ENCODE peak calls at places on chromosomes 11 and 22, in five cellular contexts. T, S, M, E and F are unnamed samples. For H3K4me1, the result is how much of the 10 kb centered on the place peaks cover.

GRCh38 chr11:62905927-62906531 is 15.1 kb downstream of the CHRM1 start:
- DNase-seq in S (peak), T (peak), E (peak), M (peak), F (peak)

GRCh38 chr11:72326151-72326842 is 82.3 kb upstream of the PHOX2A start:
- DNase-seq in T (no peak), E (no peak), S (no peak), M (no peak), F (peak)

GRCh38 chr11:37504066-37504611 is 906.1 kb upstream of the RAG2 start:
- DNase-seq in M (peak), S (peak), E (peak), T (no peak), F (peak)

GRCh38 chr11:47387944-47388696 is 9.8 kb upstream of the SPI1 start:
- DNase-seq in S (no peak), E (peak), M (no peak), T (no peak), F (no peak)

GRCh38 chr11:120254788-120255518 is 15.0 kb downstream of the POU2F3 start:
- DNase-seq in M (no peak), T (peak), E (no peak), S (no peak), F (no peak)

GRCh38 chr11:26078217-26078821 is 253.6 kb upstream of the ANO3 start:
- DNase-seq in E (no peak), T (no peak), M (no peak), S (no peak), F (peak)

GRCh38 chr22:35205956-35206355 is 51.3 kb upstream of the HMGXB4 start:
- DNase-seq in E (no peak), M (no peak), T (no peak), S (no peak), F (peak)

GRCh38 chr11:43419460-43419859 is 60.7 kb downstream of the TTC17 start:
- DNase-seq in S (no peak), E (no peak), M (peak), T (no peak), F (peak)

GRCh38 chr22:42171946-42172345 is 41.3 kb upstream of the CYP2D6 start:
- DNase-seq in E (no peak), S (no peak), T (no peak), M (no peak), F (peak)

GRCh38 chr11:125951731-125952130 is 5.9 kb downstream of the VSIG10L2 start:
- DNase-seq in S (no peak), T (no peak), E (no peak), M (no peak), F (no peak)

GRCh38 chr22:19596680-19597398 is 72.6 kb upstream of the CLDN5 start:
- DNase-seq in E (no peak), M (peak), T (no peak), S (no peak), F (no peak)

GRCh38 chr11:120335596-120335927 is 651 bp upstream of the ARHGEF12 start:
- DNase-seq in M (no peak), E (no peak), T (no peak), S (no peak), F (no peak)

GRCh38 chr11:121563003-121563402 is 110.2 kb upstream of the SORL1-AS1 start:
- DNase-seq in S (no peak), M (no peak), E (no peak), T (no peak), F (no peak)

GRCh38 chr11:36012410-36012809 is 68.5 kb downstream of the LDLRAD3 start:
- DNase-seq in M (no peak), E (peak), T (no peak), S (no peak), F (peak)

GRCh38 chr11:105824494-105825013 is 197.5 kb downstream of the MSANTD4 start:
- DNase-seq in E (no peak), T (no peak), M (no peak), S (no peak), F (no peak)

GRCh38 chr11:123509737-123510578 is 79.9 kb downstream of the GRAMD1B start:
- DNase-seq in M (peak), S (no peak), E (no peak), T (peak), F (no peak)

GRCh38 chr22:32662587-32662915 is 139.0 kb upstream of the TIMP3 start:
- DNase-seq in T (no peak), E (no peak), M (no peak), S (no peak), F (no peak)

GRCh38 chr22:49709464-49709863 is 118.2 kb downstream of the BRD1 start:
- DNase-seq in T (no peak), E (no peak), M (no peak), S (no peak), F (no peak)

GRCh38 chr22:50483106-50483505 is 1.8 kb downstream of the ADM2 start:
- DNase-seq in T (no peak), S (no peak), E (no peak), M (no peak), F (no peak)

GRCh38 chr11:75706260-75706729 is 11.3 kb upstream of the MOGAT2 start:
- DNase-seq in T (peak), S (no peak), E (peak), M (peak), F (peak)

GRCh38 chr11:46616551-46617450 is at the start of gene HARBI1:
- DNase-seq in E (peak), T (peak), M (peak), S (peak), F (peak)

GRCh38 chr22:20567993-20568417 is 60.6 kb downstream of the MED15 start:
- DNase-seq in M (no peak), E (no peak), S (no peak), T (no peak), F (no peak)

GRCh38 chr11:77784572-77784971 is 36.0 kb downstream of the RSF1 start:
- DNase-seq in S (no peak), M (no peak), E (no peak), T (no peak), F (no peak)

GRCh38 chr11:22787565-22788162 is 41.9 kb downstream of the SVIP start:
- DNase-seq in S (no peak), T (no peak), E (no peak), M (peak), F (peak)

GRCh38 chr22:30195245-30196140 is 51.1 kb downstream of the LIF start:
- DNase-seq in S (no peak), T (no peak), M (no peak), E (no peak), F (peak)

GRCh38 chr11:10670099-10670498 is 23.5 kb downstream of the IRAG1 start:
- DNase-seq in S (no peak), E (no peak), M (no peak), T (no peak), F (no peak)

GRCh38 chr22:29817724-29818123 is 20.4 kb downstream of the ASCC2 start:
- DNase-seq in T (no peak), E (no peak), S (no peak), M (no peak), F (no peak)

GRCh38 chr11:87445002-87445401 is 407.3 kb downstream of the TMEM135 start:
- DNase-seq in M (no peak), T (no peak), E (no peak), S (no peak), F (no peak)

GRCh38 chr11:83033972-83034672 is 37.6 kb downstream of the RAB30 start:
- DNase-seq in E (peak), S (no peak), T (no peak), M (peak), F (peak)

GRCh38 chr11:30239025-30239424 is 8.2 kb downstream of the FSHB start:
- DNase-seq in T (no peak), M (no peak), S (no peak), E (no peak), F (no peak)

GRCh38 chr11:2770556-2771301 is 70.9 kb upstream of the KCNQ1OT1 start:
- DNase-seq in T (peak), E (no peak), M (no peak), S (no peak), F (no peak)

GRCh38 chr22:48137640-48138039 is 1375.2 kb downstream of the TBC1D22A start:
- DNase-seq in E (no peak), T (no peak), S (no peak), M (no peak), F (no peak)

GRCh38 chr11:1928038-1928890 is 8.8 kb downstream of the TNNT3 start:
- DNase-seq in E (no peak), S (no peak), T (no peak), M (no peak), F (no peak)

GRCh38 chr11:15673408-15673811 is 558.7 kb downstream of the INSC start:
- DNase-seq in S (no peak), T (no peak), E (no peak), M (peak), F (peak)

GRCh38 chr22:28547132-28547842 is 132.4 kb downstream of the TTC28 start:
- DNase-seq in S (no peak), E (no peak), T (no peak), M (peak), F (no peak)

GRCh38 chr11:93921695-93922468 is 71.5 kb upstream of the VSTM5 start:
- DNase-seq in E (peak), M (peak), T (peak), S (peak), F (peak)

GRCh38 chr11:76803811-76804600 is 20.9 kb downstream of the TSKU start:
- DNase-seq in M (no peak), E (no peak), S (no peak), T (no peak), F (no peak)

GRCh38 chr22:31089101-31090100 is 8.3 kb downstream of the SMTN start:
- DNase-seq in M (no peak), T (peak), S (no peak), E (no peak), F (no peak)

GRCh38 chr11:116698080-116698479 is 74.7 kb downstream of the BUD13 start:
- DNase-seq in M (no peak), S (no peak), T (peak), E (no peak), F (no peak)

GRCh38 chr22:39623603-39624500 is 53.3 kb downstream of the CACNA1I start:
- DNase-seq in E (no peak), T (no peak), M (no peak), S (no peak), F (no peak)
- TF ChIP-seq EZH2 in E (no peak), T (no peak), M (no peak), S (no peak), F (no peak)

GRCh38 chr11:73382183-73382582 is 6.0 kb downstream of the RELT start:
- DNase-seq in T (no peak), M (no peak), S (no peak), E (no peak), F (no peak)

GRCh38 chr11:73384531-73384870 is 8.3 kb downstream of the RELT start:
- DNase-seq in M (no peak), T (no peak), E (no peak), S (no peak), F (no peak)

GRCh38 chr11:73382747-73383146 is 6.5 kb downstream of the RELT start:
- DNase-seq in S (no peak), M (no peak), T (no peak), E (no peak), F (no peak)

GRCh38 chr11:73384127-73384441 is 7.9 kb downstream of the RELT start:
- DNase-seq in S (no peak), M (no peak), T (no peak), E (no peak), F (no peak)

DNA sequence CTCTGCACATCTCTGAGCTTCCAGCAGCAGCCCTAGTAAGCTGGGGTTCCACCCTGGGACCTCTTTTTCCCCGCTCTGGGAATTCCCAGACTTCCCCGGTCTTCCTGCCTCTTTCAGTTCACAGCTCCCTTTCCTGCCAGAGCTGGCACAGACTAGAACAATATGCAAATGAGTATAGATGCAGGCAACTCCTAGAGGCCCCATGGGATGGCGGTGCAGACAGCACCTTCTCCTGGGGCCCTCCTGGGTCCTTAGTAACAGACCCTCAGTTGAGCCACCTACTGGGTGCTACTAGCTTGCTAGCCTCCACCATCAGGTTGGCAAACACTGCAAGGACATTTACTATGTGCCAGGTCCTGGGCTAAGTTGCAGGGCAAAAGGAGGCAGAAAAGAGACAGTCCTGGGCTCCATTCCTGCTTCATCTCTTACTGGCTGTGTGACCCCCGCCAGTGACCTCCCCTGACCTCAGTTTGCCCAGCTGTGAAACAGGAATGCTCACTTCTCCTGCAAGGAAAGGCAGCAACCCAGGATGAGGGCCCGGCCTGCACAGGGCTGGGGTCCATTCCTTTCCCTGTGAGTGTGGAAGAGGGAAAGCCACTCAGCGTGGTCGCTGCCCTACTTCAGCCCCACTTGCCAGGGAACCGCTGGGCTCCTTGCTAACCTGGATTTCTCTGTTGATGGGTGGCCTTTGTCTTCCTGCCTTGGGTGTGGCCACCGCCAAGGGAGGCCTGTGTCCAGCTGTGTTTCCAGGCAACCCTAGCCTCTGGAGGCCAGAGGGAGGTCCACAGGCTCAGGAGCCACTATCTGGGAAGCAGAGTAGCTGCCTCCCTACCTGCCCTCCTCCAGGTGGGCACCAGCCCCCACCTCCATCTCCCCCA is 7.3 kb downstream of the RELT start:
- DNase-seq in M (peak), E (no peak), T (no peak), S (no peak), F (no peak)
- H3K4me1 ChIP-seq in M (half or more), E (under half), T (under half), S (half or more), F (under half)

GRCh38 chr11:64526795-64527194 is 64.2 kb upstream of the SLC22A12 start:
- DNase-seq in T (no peak), M (no peak), E (no peak), S (peak), F (no peak)
- TF ChIP-seq EZH2 in T (no peak), M (no peak), E (no peak), S (no peak), F (no peak)

GRCh38 chr11:70901951-70902521 is 350.3 kb downstream of the SHANK2 start:
- DNase-seq in T (no peak), S (no peak), E (no peak), M (peak), F (no peak)
- H3K4me1 ChIP-seq in T (under half), S (under half), E (under half), M (under half), F (under half)

GRCh38 chr11:67314218-67314617 is 10.9 kb downstream of the SSH3 start:
- DNase-seq in E (no peak), S (no peak), M (no peak), T (no peak), F (no peak)

GRCh38 chr11:67315325-67315909 is 12.1 kb downstream of the SSH3 start:
- DNase-seq in T (no peak), E (no peak), S (no peak), M (no peak), F (no peak)

GRCh38 chr11:67318239-67318555 is 14.9 kb downstream of the SSH3 start:
- DNase-seq in E (no peak), S (no peak), M (no peak), T (no peak), F (no peak)

GRCh38 chr11:67317365-67318238 is 14.3 kb downstream of the SSH3 start:
- DNase-seq in T (peak), M (peak), S (peak), E (peak), F (peak)

DNA sequence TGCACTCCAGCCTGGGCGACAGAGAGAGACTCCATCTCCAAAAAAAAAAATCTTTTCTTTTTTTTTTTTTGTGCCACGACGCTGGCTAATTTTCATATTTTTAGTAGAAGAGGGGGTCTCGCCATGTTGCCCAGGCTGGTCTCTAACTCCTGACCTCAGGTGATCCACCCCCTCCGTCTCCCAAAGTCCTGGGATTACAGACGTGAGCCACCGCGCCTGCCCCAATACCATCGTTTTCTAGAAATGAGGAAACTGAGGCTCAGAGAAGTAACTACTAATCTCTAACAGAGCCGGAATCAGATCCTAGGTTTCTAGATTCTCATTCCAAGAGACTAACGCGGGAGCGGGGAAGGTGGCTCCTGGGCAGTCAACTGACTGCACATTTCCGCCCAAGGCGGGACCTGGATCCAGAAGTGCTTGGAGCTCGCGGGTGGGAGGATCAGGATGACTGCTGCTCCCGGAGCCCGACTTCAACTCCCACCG is 13.6 kb downstream of the SSH3 start:
- DNase-seq in M (no peak), T (no peak), E (peak), S (no peak), F (peak)
- TF ChIP-seq EZH2 in M (no peak), T (no peak), E (no peak), S (no peak), F (no peak)

DNA sequence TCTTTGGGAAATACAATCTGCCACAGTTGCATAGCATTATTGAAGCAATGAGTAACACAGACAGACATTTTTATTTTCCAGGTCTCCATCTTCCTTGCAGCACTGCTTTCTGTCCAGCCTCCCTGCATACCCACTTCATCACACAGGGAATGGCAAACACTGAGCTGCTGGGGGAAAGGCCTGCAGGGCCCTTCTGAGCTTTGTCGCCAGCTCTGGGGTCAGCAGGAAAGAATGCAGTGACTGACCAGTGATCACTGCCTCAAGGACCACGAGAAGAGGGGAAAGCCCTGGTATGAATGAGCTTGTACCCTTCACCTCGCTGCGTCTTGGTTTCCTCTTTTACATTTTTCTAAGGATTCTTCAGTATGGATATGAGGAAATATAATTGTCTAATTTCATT is 21.3 kb upstream of the MICAL2 start:
- DNase-seq in E (no peak), M (no peak), T (no peak), S (no peak), F (no peak)
- H3K4me1 ChIP-seq in E (half or more), M (under half), T (under half), S (under half), F (half or more)

DNA sequence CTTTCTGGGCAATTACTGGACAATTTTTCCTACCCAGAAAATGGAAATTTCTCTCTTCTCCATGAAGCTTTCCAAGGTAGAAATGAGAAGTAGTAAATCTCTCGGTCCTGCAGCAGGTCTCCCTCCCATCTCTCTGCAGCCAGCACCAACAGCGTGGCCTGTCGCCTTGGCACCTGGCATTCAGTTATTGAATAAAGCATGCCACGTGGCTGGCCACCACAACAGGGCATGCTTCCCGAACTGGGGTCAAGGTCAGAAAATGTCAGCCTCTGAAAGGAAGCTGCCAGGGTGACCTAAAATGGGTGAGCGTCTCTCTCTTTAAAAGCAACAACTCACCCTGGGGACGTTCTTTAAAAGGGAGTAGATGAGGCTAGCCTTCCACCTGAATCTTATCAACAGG is 14.0 kb downstream of the CACNG2 start:
- DNase-seq in E (no peak), T (no peak), M (no peak), S (no peak), F (no peak)
- TF ChIP-seq EZH2 in E (no peak), T (no peak), M (no peak), S (no peak), F (no peak)